ENCODE peak calls at places on chromosomes 4 and X, in eight cellular contexts. Q is body of pancreas; Z is WTC11; I is activated CD8-positive, alpha-beta memory T cell treated with anti-CD3 and anti-CD28 coated beads for 48 hours; J is occipital lobe; Y is stimulated activated CD4-positive, alpha-beta T cell treated with anti-CD3 and anti-CD28 coated beads, Interleukin-4, amount 100 ng/mL, for 24 hours; U is lower leg skin; W is NCI-H510A treated with DMSO at 0.1 percent for 48 hours. K is an unnamed sample.

GRCh38 chrX:80223922-80224579 is 196.2 kb upstream of the TENT5D start:
- DNase-seq in Q (no peak), Z (peak), I (no peak), J (no peak), Y (no peak), U (no peak), W (no peak), K (no peak)

GRCh38 chr4:633976-634598 is 8.7 kb downstream of the PDE6B start:
- DNase-seq in Q (no peak), Z (peak), I (no peak), J (no peak), Y (no peak), U (no peak), W (no peak), K (no peak)

GRCh38 chr4:7166981-7167700 is 25.2 kb upstream of the SORCS2 start:
- DNase-seq in Q (no peak), Z (no peak), I (no peak), J (no peak), Y (no peak), U (no peak), W (no peak), K (no peak)

GRCh38 chrX:154460326-154460725 is 2.2 kb downstream of the PLXNA3 start:
- DNase-seq in Q (no peak), Z (no peak), I (no peak), J (no peak), Y (no peak), U (no peak), W (no peak), K (no peak)

GRCh38 chr4:57064120-57064519 is 46.1 kb downstream of the IGFBP7 start:
- DNase-seq in Q (no peak), Z (no peak), I (no peak), J (no peak), Y (no peak), U (no peak), W (no peak), K (no peak)

GRCh38 chrX:134074151-134074550 is 88.8 kb upstream of the GPC3 start:
- DNase-seq in Q (no peak), Z (no peak), I (no peak), J (no peak), Y (no peak), U (no peak), W (no peak), K (no peak)

GRCh38 chr4:122783301-122784215 is 43.1 kb upstream of the FGF2 start:
- DNase-seq in Q (peak), Z (peak), I (no peak), J (no peak), Y (no peak), U (peak), W (no peak), K (peak)

GRCh38 chr4:38387348-38387747 is 276.7 kb upstream of the KLF3 start:
- DNase-seq in Q (peak), Z (no peak), I (no peak), J (no peak), Y (no peak), U (peak), W (peak), K (peak)

GRCh38 chrX:100935767-100936166 is 7.0 kb upstream of the XKRX start:
- DNase-seq in Q (no peak), Z (no peak), I (no peak), J (no peak), Y (no peak), U (no peak), W (no peak), K (no peak)

GRCh38 chrX:150933945-150934350 is 35.5 kb upstream of the CD99L2 start:
- DNase-seq in Q (no peak), Z (no peak), I (no peak), J (no peak), Y (no peak), U (no peak), W (no peak), K (no peak)

GRCh38 chr4:108148316-108148715 is 20.4 kb downstream of the LEF1 start:
- DNase-seq in Q (no peak), Z (no peak), I (no peak), J (no peak), Y (peak), U (no peak), W (peak), K (no peak)

GRCh38 chrX:48715066-48715465 is 18.5 kb downstream of the SUV39H1 start:
- DNase-seq in Q (no peak), Z (no peak), I (no peak), J (no peak), Y (no peak), U (no peak), W (no peak), K (no peak)

GRCh38 chrX:117538441-117539418 is 577.9 kb downstream of the KLHL13 start:
- DNase-seq in Q (peak), Z (no peak), I (no peak), J (no peak), Y (no peak), U (no peak), W (no peak), K (no peak)

GRCh38 chr4:138867404-138867803 is 148.2 kb upstream of the NOCT start:
- DNase-seq in Q (no peak), Z (no peak), I (no peak), J (no peak), Y (no peak), U (no peak), W (no peak), K (no peak)

GRCh38 chr4:34732170-34732569 is 1512.1 kb downstream of the ARAP2 start:
- DNase-seq in Q (peak), Z (no peak), I (no peak), J (no peak), Y (no peak), U (no peak), W (no peak), K (no peak)

GRCh38 chr4:176762661-176763308 is 29.9 kb downstream of the VEGFC start:
- DNase-seq in Q (no peak), Z (no peak), I (no peak), J (no peak), Y (no peak), U (no peak), W (no peak), K (no peak)

GRCh38 chr4:141645611-141646340 is 9.4 kb downstream of the IL15 start:
- DNase-seq in Q (no peak), Z (no peak), I (no peak), J (no peak), Y (no peak), U (no peak), W (no peak), K (no peak)

GRCh38 chrX:112642349-112642748 is 37.4 kb downstream of the LHFPL1 start:
- DNase-seq in Q (peak), Z (peak), I (no peak), J (peak), Y (peak), U (peak), W (peak), K (no peak)

GRCh38 chrX:22533898-22534297 is 261.2 kb downstream of the CBLL2 start:
- DNase-seq in Q (no peak), Z (peak), I (no peak), J (no peak), Y (no peak), U (no peak), W (no peak), K (no peak)

GRCh38 chrX:75155830-75156525 is at the start of gene ABCB7:
- DNase-seq in Q (peak), Z (peak), I (peak), J (peak), Y (peak), U (peak), W (peak), K (no peak)

GRCh38 chr4:534576-535151 is 35.7 kb downstream of the PIGG start:
- DNase-seq in Q (no peak), Z (no peak), I (no peak), J (no peak), Y (no peak), U (no peak), W (no peak), K (no peak)

GRCh38 chr4:94595880-94596483 is 144.2 kb downstream of the PDLIM5 start:
- DNase-seq in Q (no peak), Z (no peak), I (no peak), J (no peak), Y (no peak), U (no peak), W (peak), K (no peak)

GRCh38 chr4:6471303-6472007 is 959 bp downstream of the PPP2R2C start:
- DNase-seq in Q (no peak), Z (no peak), I (no peak), J (no peak), Y (no peak), U (peak), W (no peak), K (no peak)

GRCh38 chrX:39652336-39652735 is 445.4 kb downstream of the BCOR start:
- DNase-seq in Q (peak), Z (peak), I (no peak), J (no peak), Y (peak), U (no peak), W (no peak), K (no peak)

GRCh38 chrX:155819966-155820491 is 61.1 kb upstream of the VAMP7 start:
- DNase-seq in Q (peak), Z (peak), I (peak), J (no peak), Y (peak), U (peak), W (peak), K (no peak)

GRCh38 chr4:110621328-110621812 is 1.5 kb downstream of the PITX2 start:
- DNase-seq in Q (no peak), Z (no peak), I (no peak), J (no peak), Y (no peak), U (no peak), W (no peak), K (no peak)

GRCh38 chrX:67780694-67781109 is 236.9 kb downstream of the AR start:
- DNase-seq in Q (peak), Z (no peak), I (no peak), J (peak), Y (no peak), U (peak), W (no peak), K (peak)

GRCh38 chrX:9703406-9703805 is 62.2 kb downstream of the GPR143 start:
- DNase-seq in Q (no peak), Z (no peak), I (no peak), J (no peak), Y (no peak), U (no peak), W (no peak), K (no peak)

GRCh38 chr4:29734343-29734742 is 985.8 kb upstream of the PCDH7 start:
- DNase-seq in Q (no peak), Z (no peak), I (no peak), J (no peak), Y (no peak), U (no peak), W (no peak), K (no peak)

GRCh38 chrX:154116514-154116913 is 19.0 kb upstream of the MECP2 start:
- DNase-seq in Q (no peak), Z (no peak), I (no peak), J (no peak), Y (no peak), U (no peak), W (no peak), K (no peak)

GRCh38 chrX:37755073-37755472 is 24.8 kb upstream of the CYBB start:
- DNase-seq in Q (no peak), Z (no peak), I (no peak), J (no peak), Y (no peak), U (no peak), W (no peak), K (no peak)

GRCh38 chrX:13900351-13900750 is 83.5 kb upstream of the GPM6B start:
- DNase-seq in Q (no peak), Z (no peak), I (no peak), J (no peak), Y (no peak), U (no peak), W (no peak), K (no peak)

GRCh38 chr4:187612211-187612780 is 383.3 kb upstream of the ZFP42 start:
- DNase-seq in Q (no peak), Z (no peak), I (no peak), J (no peak), Y (no peak), U (peak), W (no peak), K (no peak)

GRCh38 chr4:151223465-151223864 is 53.5 kb upstream of the PRSS48 start:
- DNase-seq in Q (no peak), Z (no peak), I (no peak), J (no peak), Y (no peak), U (no peak), W (no peak), K (no peak)

K was measured in thoracic aorta.